ENCODE peak calls at places on chromosomes 13 and 19, in nine cellular contexts. J is GM12891, A is GM12878, H is breast epithelium, T is transverse colon, R is upper lobe of left lung, I is H1, D is suprapubic skin, O is stomach. M is an unnamed sample.

GRCh38 chr19:10228925-10229324 is 2.2 kb downstream of the S1PR2 start:
- DNase-seq in J (no peak), A (no peak), H (no peak), T (no peak), R (no peak), I (no peak), D (no peak), O (no peak), M (no peak)

GRCh38 chr13:26502826-26503225 is 54.7 kb upstream of the WASF3 start:
- DNase-seq in J (no peak), A (no peak), H (no peak), T (no peak), R (no peak), I (no peak), D (no peak), O (no peak), M (no peak)

GRCh38 chr13:87147076-87147475 is 524.1 kb upstream of the SLITRK5 start:
- DNase-seq in J (no peak), A (no peak), H (no peak), T (no peak), R (no peak), I (no peak), D (no peak), O (no peak), M (no peak)

GRCh38 chr13:90622547-90622946 is 724.9 kb upstream of the MIR17HG start:
- DNase-seq in J (no peak), A (no peak), H (no peak), T (no peak), R (no peak), I (no peak), D (no peak), O (no peak), M (no peak)

GRCh38 chr13:59641758-59642157 is 522.0 kb downstream of the DIAPH3 start:
- DNase-seq in J (no peak), A (no peak), H (no peak), T (no peak), R (no peak), I (no peak), D (no peak), O (no peak), M (no peak)

GRCh38 chr19:19775891-19776205 is 42.9 kb upstream of the ZNF14 start:
- DNase-seq in J (no peak), A (no peak), H (no peak), T (no peak), R (no peak), I (no peak), D (no peak), O (no peak), M (no peak)

GRCh38 chr13:75285310-75285709 is 196.7 kb downstream of the TBC1D4 start:
- DNase-seq in J (no peak), A (no peak), H (no peak), T (no peak), R (no peak), I (no peak), D (no peak), O (no peak), M (no peak)

GRCh38 chr19:3586707-3587346 is 1.5 kb downstream of the GIPC3 start:
- DNase-seq in J (no peak), A (no peak), H (no peak), T (no peak), R (peak), I (no peak), D (no peak), O (peak), M (no peak)

GRCh38 chr13:46295531-46296464 is 84.1 kb downstream of the LRRC63 start:
- DNase-seq in J (no peak), A (peak), H (no peak), T (peak), R (no peak), I (no peak), D (no peak), O (peak), M (no peak)

GRCh38 chr19:19342086-19343015 is 21.7 kb downstream of the MAU2 start:
- DNase-seq in J (no peak), A (no peak), H (peak), T (peak), R (peak), I (peak), D (no peak), O (peak), M (no peak)

GRCh38 chr19:45187421-45188100 is 9.0 kb downstream of the BLOC1S3 start:
- DNase-seq in J (no peak), A (no peak), H (no peak), T (no peak), R (no peak), I (peak), D (no peak), O (no peak), M (no peak)

GRCh38 chr19:33248954-33249613 is 23.4 kb upstream of the SLC7A10 start:
- DNase-seq in J (no peak), A (no peak), H (no peak), T (no peak), R (peak), I (no peak), D (no peak), O (peak), M (peak)

GRCh38 chr13:50090211-50090610 is 75.0 kb downstream of the KCNRG start:
- DNase-seq in J (no peak), A (no peak), H (no peak), T (no peak), R (no peak), I (no peak), D (no peak), O (no peak), M (no peak)

GRCh38 chr13:22120646-22121045 is 449.8 kb downstream of the FGF9 start:
- DNase-seq in J (no peak), A (no peak), H (no peak), T (no peak), R (no peak), I (no peak), D (no peak), O (no peak), M (no peak)

GRCh38 chr13:94318418-94318817 is 161.1 kb downstream of the DCT start:
- DNase-seq in J (no peak), A (no peak), H (no peak), T (no peak), R (no peak), I (no peak), D (no peak), O (no peak), M (no peak)

GRCh38 chr19:19488875-19489690 is 26.3 kb downstream of the TSSK6 start:
- DNase-seq in J (peak), A (peak), H (peak), T (peak), R (no peak), I (peak), D (peak), O (peak), M (peak)

GRCh38 chr19:10417598-10418280 is 2.6 kb upstream of the PDE4A start:
- DNase-seq in J (no peak), A (no peak), H (no peak), T (no peak), R (peak), I (peak), D (no peak), O (no peak), M (no peak)

GRCh38 chr19:15587663-15588062 is 27.4 kb upstream of the CYP4F8 start:
- DNase-seq in J (no peak), A (no peak), H (no peak), T (peak), R (no peak), I (no peak), D (peak), O (peak), M (peak)

GRCh38 chr19:43510713-43511112 is 6.2 kb upstream of the PHLDB3 start:
- DNase-seq in J (no peak), A (no peak), H (no peak), T (no peak), R (no peak), I (no peak), D (no peak), O (no peak), M (no peak)

GRCh38 chr13:75149781-75150180 is 332.2 kb downstream of the TBC1D4 start:
- DNase-seq in J (no peak), A (no peak), H (no peak), T (no peak), R (no peak), I (no peak), D (no peak), O (no peak), M (no peak)

GRCh38 chr13:85896516-85897450 is 97.6 kb upstream of the SLITRK6 start:
- DNase-seq in J (no peak), A (no peak), H (no peak), T (no peak), R (no peak), I (no peak), D (no peak), O (no peak), M (peak)

GRCh38 chr19:11481777-11482383 is 1.0 kb upstream of the ELAVL3 start:
- DNase-seq in J (peak), A (peak), H (no peak), T (peak), R (peak), I (peak), D (no peak), O (peak), M (peak)

GRCh38 chr13:51519839-51520238 is 64.4 kb upstream of the WDFY2 start:
- DNase-seq in J (no peak), A (no peak), H (no peak), T (no peak), R (no peak), I (no peak), D (no peak), O (no peak), M (no peak)

GRCh38 chr13:30145709-30146367 is 161.5 kb downstream of the KATNAL1 start:
- DNase-seq in J (no peak), A (peak), H (no peak), T (no peak), R (no peak), I (no peak), D (no peak), O (no peak), M (peak)

GRCh38 chr13:60448907-60449510 is 52.0 kb downstream of the TDRD3 start:
- DNase-seq in J (no peak), A (no peak), H (no peak), T (no peak), R (no peak), I (no peak), D (no peak), O (no peak), M (no peak)

GRCh38 chr19:11014403-11014911 is 53.6 kb downstream of the SMARCA4 start:
- DNase-seq in J (no peak), A (no peak), H (no peak), T (no peak), R (no peak), I (no peak), D (no peak), O (no peak), M (no peak)

GRCh38 chr19:21022996-21023395 is 2.5 kb downstream of the ZNF430 start:
- DNase-seq in J (no peak), A (no peak), H (no peak), T (no peak), R (no peak), I (no peak), D (no peak), O (no peak), M (no peak)

GRCh38 chr13:21579754-21580316 is 24.1 kb downstream of the MICU2 start:
- DNase-seq in J (no peak), A (peak), H (no peak), T (no peak), R (no peak), I (no peak), D (no peak), O (no peak), M (no peak)

GRCh38 chr19:12331211-12331941 is 2.1 kb downstream of the ZNF563 start:
- DNase-seq in J (peak), A (peak), H (no peak), T (peak), R (no peak), I (no peak), D (no peak), O (no peak), M (peak)

GRCh38 chr13:52845334-52845761 is 3.1 kb downstream of the PCDH8 start:
- DNase-seq in J (no peak), A (no peak), H (no peak), T (no peak), R (no peak), I (no peak), D (no peak), O (no peak), M (no peak)

GRCh38 chr19:50695251-50696064 is 24.1 kb downstream of the SHANK1 start:
- DNase-seq in J (no peak), A (no peak), H (no peak), T (no peak), R (peak), I (peak), D (no peak), O (no peak), M (no peak)

GRCh38 chr13:75636339-75637095 is 387 bp downstream of the LMO7 start:
- DNase-seq in J (peak), A (no peak), H (no peak), T (peak), R (peak), I (peak), D (no peak), O (no peak), M (peak)

GRCh38 chr13:74930402-74931165 is 551.4 kb downstream of the TBC1D4 start:
- DNase-seq in J (no peak), A (no peak), H (no peak), T (no peak), R (no peak), I (no peak), D (no peak), O (no peak), M (no peak)

GRCh38 chr19:53903055-53903680 is 5.9 kb upstream of the CACNG7 start:
- DNase-seq in J (no peak), A (no peak), H (no peak), T (no peak), R (no peak), I (peak), D (no peak), O (no peak), M (no peak)

GRCh38 chr13:33284016-33284415 is 1.5 kb downstream of the STARD13 start:
- DNase-seq in J (no peak), A (no peak), H (no peak), T (no peak), R (no peak), I (no peak), D (no peak), O (no peak), M (no peak)

DNA sequence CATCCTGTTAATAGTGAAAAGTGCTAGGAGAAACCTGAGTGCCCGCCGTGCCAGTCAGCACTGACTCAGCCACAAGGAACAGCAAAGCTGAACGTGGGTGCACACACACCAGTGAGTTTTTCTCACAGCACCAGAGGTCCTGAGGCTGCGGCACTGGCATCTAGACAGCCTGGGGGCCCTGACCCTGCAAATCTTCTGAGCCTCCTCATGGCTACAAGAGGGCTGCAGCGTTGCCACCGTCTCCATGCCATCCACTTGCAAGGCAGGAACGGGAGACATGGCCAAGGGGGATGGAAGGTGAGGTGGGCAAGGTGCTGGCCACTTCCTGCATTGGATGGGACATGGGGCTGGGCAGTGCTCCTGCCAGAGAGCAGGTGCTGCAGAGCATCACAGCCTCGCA is 211.2 kb upstream of the SOX1 start:
- DNase-seq in J (no peak), A (no peak), H (no peak), T (no peak), R (no peak), I (peak), D (no peak), O (no peak), M (no peak)
- TF ChIP-seq POLR2AphosphoS5 in J (no peak), A (no peak), H (no peak), T (no peak), R (no peak), I (no peak), D (no peak), O (no peak), M (no peak)

DNA sequence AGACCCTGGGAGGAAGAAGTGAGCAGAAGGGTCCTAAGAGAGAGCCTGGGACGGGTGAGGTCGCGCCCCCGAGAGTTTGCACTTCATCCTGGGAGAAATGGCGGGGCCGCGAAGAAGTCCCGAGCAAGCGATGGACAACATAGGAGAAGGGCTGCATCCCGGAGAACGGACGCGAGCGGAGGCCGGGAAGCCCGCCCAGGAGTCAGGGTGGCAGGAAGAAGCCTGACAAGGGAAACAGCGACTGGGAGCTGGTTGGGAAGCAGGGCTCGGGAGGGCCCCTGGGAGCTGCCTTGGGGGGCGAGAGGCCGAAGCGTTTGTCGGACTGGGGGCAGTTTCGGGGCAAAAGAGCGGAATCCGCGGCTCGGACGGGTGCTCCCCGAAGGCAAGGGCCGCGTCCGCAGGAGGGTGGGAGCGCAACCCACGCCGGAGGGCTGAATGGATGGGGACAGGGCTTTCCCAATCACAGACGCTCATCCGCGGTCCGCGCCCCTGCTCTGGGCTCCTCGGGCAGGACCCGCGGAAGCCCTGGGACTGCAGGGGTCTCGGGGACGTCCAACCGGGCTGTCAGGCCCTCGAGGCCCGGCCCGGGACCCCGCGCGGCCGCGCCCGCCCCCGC is 469 bp downstream of the ABHD17A start:
- DNase-seq in J (no peak), A (no peak), H (no peak), T (no peak), R (no peak), I (no peak), D (no peak), O (no peak), M (peak)
- TF ChIP-seq POLR2A in J (no peak), A (peak), H (no peak), T (no peak), R (no peak), I (no peak), D (no peak), O (no peak), M (no peak)

GRCh38 chr19:821228-821975 is at the start of gene PLPPR3:
- DNase-seq in J (no peak), A (no peak), H (no peak), T (no peak), R (peak), I (peak), D (no peak), O (no peak), M (no peak)
- TF ChIP-seq POLR2AphosphoS5 in J (no peak), A (no peak), H (no peak), T (no peak), R (no peak), I (no peak), D (no peak), O (no peak), M (no peak)

GRCh38 chr19:48965033-48965805 is at the start of gene FTL:
- DNase-seq in J (peak), A (peak), H (peak), T (peak), R (peak), I (peak), D (peak), O (peak), M (peak)
- TF ChIP-seq POLR2A in J (peak), A (peak), H (peak), T (peak), R (peak), I (peak), D (peak), O (peak), M (peak)

GRCh38 chr19:7701049-7701653 is 780 bp downstream of the FCER2 start:
- DNase-seq in J (no peak), A (no peak), H (no peak), T (no peak), R (peak), I (no peak), D (no peak), O (no peak), M (peak)

GRCh38 chr19:7699003-7699402 is 2.9 kb downstream of the FCER2 start:
- DNase-seq in J (no peak), A (no peak), H (no peak), T (no peak), R (no peak), I (no peak), D (no peak), O (no peak), M (peak)

GRCh38 chr19:7698583-7698982 is 3.3 kb downstream of the FCER2 start:
- DNase-seq in J (no peak), A (no peak), H (no peak), T (no peak), R (peak), I (no peak), D (no peak), O (no peak), M (peak)

GRCh38 chr19:7699422-7700127 is 2.4 kb downstream of the FCER2 start:
- DNase-seq in J (no peak), A (peak), H (no peak), T (no peak), R (no peak), I (no peak), D (no peak), O (no peak), M (no peak)

DNA sequence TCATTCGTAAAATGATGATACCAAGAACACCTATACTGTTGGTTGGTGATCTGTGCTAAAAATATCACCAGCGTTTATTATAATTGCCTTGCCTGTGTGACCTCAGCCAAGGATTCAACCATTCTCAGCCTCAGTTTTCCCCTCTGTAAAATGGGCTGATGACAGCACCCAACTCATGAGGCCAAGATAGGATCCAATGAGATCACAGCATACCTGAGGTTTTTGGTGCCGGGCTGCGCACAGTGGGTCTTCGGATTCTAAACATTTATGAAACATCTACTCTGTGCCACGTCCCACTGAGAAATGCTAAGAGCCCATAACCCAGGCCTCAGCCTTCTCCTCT is 1.8 kb downstream of the FCER2 start:
- DNase-seq in J (no peak), A (no peak), H (no peak), T (no peak), R (no peak), I (no peak), D (no peak), O (no peak), M (no peak)
- TF ChIP-seq POLR2AphosphoS5 in J (no peak), A (no peak), H (no peak), T (no peak), R (no peak), I (no peak), D (no peak), O (no peak), M (no peak)

GRCh38 chr19:39341122-39341719 is 1.0 kb upstream of the SAMD4B start:
- DNase-seq in J (no peak), A (no peak), H (no peak), T (peak), R (no peak), I (peak), D (no peak), O (peak), M (peak)
- TF ChIP-seq POLR2A in J (no peak), A (no peak), H (no peak), T (no peak), R (no peak), I (no peak), D (no peak), O (no peak), M (no peak)

DNA sequence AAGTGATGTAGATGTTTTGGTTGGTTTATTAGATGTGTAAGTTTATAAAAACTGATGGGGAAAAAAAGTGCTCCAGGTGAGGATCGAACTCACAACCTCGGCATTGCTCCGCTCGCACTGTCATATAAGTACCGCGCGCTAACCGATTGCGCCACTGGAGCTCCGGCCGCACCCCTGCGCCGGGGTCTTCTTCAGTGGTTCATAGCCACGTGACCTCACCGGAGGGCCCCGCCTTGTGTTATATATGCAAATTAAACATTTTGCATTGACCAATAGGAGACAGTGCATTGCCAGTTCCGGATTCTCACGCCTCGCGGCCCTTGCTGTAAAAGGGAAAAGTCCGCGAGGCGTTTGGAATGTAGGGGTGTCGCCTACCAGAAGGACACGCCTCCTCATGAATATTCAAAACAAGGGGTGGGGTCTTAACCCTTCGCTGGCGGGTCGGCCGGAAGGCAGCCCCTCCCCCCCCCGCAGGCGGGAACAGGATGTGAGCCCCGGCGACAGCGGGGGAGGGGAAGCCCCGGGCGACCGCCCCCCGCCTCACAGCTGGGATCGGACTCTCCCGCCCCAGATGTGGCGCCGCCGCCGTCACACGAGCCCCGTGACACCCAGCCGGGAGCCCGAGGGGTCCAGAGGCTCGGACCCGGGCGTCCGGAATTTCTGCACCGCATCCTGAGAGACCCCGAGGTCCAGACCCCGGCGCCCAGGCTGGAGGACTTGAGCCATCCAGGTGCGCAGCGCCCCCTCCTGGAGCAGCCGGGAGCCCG is at the start of gene PLEKHG2:
- DNase-seq in J (peak), A (peak), H (peak), T (peak), R (peak), I (peak), D (peak), O (peak), M (peak)
- TF ChIP-seq POLR2AphosphoS5 in J (peak), A (peak), H (peak), T (peak), R (peak), I (peak), D (peak), O (peak), M (peak)

M was measured in spleen.